ENCODE peak calls at places on chromosomes 3 and 15, in seven cellular contexts. A, L, O, H, W, E and P are unnamed samples.

GRCh38 chr3:14438929-14439328 is 36.5 kb downstream of the SLC6A6 start:
- DNase-seq in H (no peak), L (no peak), E (no peak), O (no peak), A (no peak), W (no peak), P (no peak)

GRCh38 chr3:54122802-54123537 is 618 bp downstream of the CACNA2D3 start:
- DNase-seq in E (peak), W (peak), A (no peak), L (no peak), H (no peak), O (no peak), P (no peak)

GRCh38 chr3:111989061-111989678 is 9.6 kb upstream of the TAGLN3 start:
- DNase-seq in H (peak), O (no peak), A (no peak), E (peak), W (no peak), L (peak), P (peak)

GRCh38 chr3:47782538-47783308 is 1.0 kb upstream of the SMARCC1 start:
- DNase-seq in W (no peak), H (peak), E (no peak), O (no peak), A (no peak), L (no peak), P (no peak)

GRCh38 chr15:41827290-41827879 is 507 bp upstream of the JMJD7 start:
- DNase-seq in W (peak), O (peak), L (no peak), H (peak), A (peak), E (peak), P (no peak)

GRCh38 chr15:86906406-86906805 is 826.7 kb downstream of the AGBL1 start:
- DNase-seq in W (no peak), H (peak), A (no peak), L (peak), O (no peak), E (no peak), P (no peak)

GRCh38 chr3:133988631-133989161 is 41.0 kb downstream of the SLCO2A1 start:
- DNase-seq in H (peak), E (peak), O (peak), A (no peak), W (no peak), L (no peak), P (no peak)

GRCh38 chr3:94269763-94270162 is 206.9 kb downstream of the NSUN3 start:
- DNase-seq in E (peak), O (no peak), W (no peak), H (peak), L (peak), A (no peak), P (no peak)

GRCh38 chr3:99659965-99660364 is 21.6 kb downstream of the COL8A1 start:
- DNase-seq in H (peak), E (no peak), O (no peak), A (no peak), W (no peak), L (peak), P (no peak)

GRCh38 chr15:79872358-79873017 is 24.3 kb downstream of the MTHFS start:
- DNase-seq in O (peak), L (peak), H (peak), W (no peak), A (no peak), E (peak), P (peak)
- H2BK120ac ChIP-seq in O (no peak), L (no peak), H (no peak), W (no peak), A (no peak), E (no peak), P (no peak)

GRCh38 chr3:33209357-33209756 is 9.3 kb downstream of the SUSD5 start:
- DNase-seq in O (no peak), A (no peak), L (no peak), H (no peak), W (no peak), E (no peak), P (no peak)

GRCh38 chr3:33218072-33218445 is 551 bp downstream of the SUSD5 start:
- DNase-seq in E (peak), O (no peak), W (no peak), A (peak), H (no peak), L (peak), P (no peak)

GRCh38 chr3:33215739-33216138 is 2.9 kb downstream of the SUSD5 start:
- DNase-seq in W (no peak), E (no peak), O (no peak), A (no peak), H (no peak), L (no peak), P (no peak)

GRCh38 chr3:33211444-33211843 is 7.2 kb downstream of the SUSD5 start:
- DNase-seq in E (no peak), W (no peak), H (no peak), O (no peak), A (no peak), L (peak), P (peak)

DNA sequence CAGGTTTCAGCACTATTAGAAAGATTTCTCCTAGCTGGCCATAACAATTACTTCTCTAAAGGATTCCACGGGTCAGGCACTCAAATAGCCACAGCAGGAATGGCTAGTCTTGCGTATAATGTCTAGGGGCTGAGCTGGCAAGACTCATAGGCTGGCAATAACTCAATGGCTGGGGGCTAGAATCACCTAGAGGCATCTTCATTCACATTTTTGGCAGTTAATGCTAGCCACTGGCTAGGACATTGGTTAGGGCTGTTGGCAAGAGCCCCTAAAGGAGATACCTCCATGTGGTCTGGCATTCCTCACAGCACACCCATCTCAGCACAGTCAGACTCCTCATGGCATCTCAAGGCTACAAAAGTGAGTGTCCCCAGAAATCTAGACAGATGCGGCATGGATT is 6.2 kb downstream of the SUSD5 start:
- DNase-seq in E (no peak), W (no peak), L (no peak), O (no peak), H (no peak), A (no peak), P (no peak)
- H2BK120ac ChIP-seq in E (no peak), W (no peak), L (no peak), O (no peak), H (no peak), A (no peak), P (no peak)

GRCh38 chr3:69831737-69832136 is 92.5 kb downstream of the MITF start:
- DNase-seq in H (no peak), E (no peak), A (no peak), O (no peak), L (no peak), W (no peak), P (no peak)
- H2BK120ac ChIP-seq in H (no peak), E (no peak), A (no peak), O (no peak), L (no peak), W (no peak), P (no peak)

GRCh38 chr3:128485283-128486156 is 7.5 kb downstream of the GATA2 start:
- DNase-seq in W (no peak), A (no peak), L (no peak), O (no peak), E (no peak), H (no peak), P (no peak)

GRCh38 chr3:128482857-128483656 is 9.9 kb downstream of the GATA2 start:
- DNase-seq in A (no peak), E (peak), L (peak), H (peak), W (no peak), O (peak), P (peak)

GRCh38 chr3:128482175-128482856 is 10.7 kb downstream of the GATA2 start:
- DNase-seq in O (no peak), H (no peak), L (peak), W (no peak), E (no peak), A (no peak), P (peak)

GRCh38 chr3:128484404-128485282 is 8.4 kb downstream of the GATA2 start:
- DNase-seq in L (no peak), O (peak), E (peak), A (no peak), W (no peak), H (peak), P (no peak)

GRCh38 chr3:128483657-128484403 is 9.2 kb downstream of the GATA2 start:
- DNase-seq in E (peak), H (no peak), A (no peak), L (peak), W (no peak), O (peak), P (no peak)
- H2BK120ac ChIP-seq in E (no peak), H (peak), A (peak), L (peak), W (no peak), O (no peak), P (peak)

GRCh38 chr3:5331567-5332269 is 144.2 kb downstream of the EDEM1 start:
- DNase-seq in O (no peak), L (no peak), H (no peak), A (no peak), W (no peak), E (no peak), P (no peak)
- H2BK120ac ChIP-seq in O (no peak), L (no peak), H (no peak), A (no peak), W (no peak), E (no peak), P (no peak)

DNA sequence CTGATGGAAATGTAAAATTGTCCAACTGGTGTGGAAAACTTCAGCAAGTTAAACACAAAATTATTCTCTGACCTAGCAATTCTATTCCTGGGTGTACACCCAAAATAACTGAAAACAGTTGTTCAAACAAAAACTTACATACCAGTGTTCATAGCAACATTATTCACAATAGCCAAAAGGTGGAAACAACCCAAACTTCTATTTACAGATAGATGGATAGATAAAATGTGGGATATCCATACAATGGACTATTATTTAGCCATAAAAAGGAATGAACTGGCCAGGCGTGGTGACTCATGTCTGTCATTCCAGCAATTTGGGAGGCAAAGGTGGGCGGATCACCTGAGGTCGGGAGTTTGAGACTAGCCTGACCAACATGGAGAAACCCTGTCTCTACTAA is 6.9 kb upstream of the VWA5B2 start:
- DNase-seq in L (no peak), A (no peak), E (no peak), O (no peak), H (peak), W (no peak), P (no peak)
- H2BK120ac ChIP-seq in L (no peak), A (no peak), E (no peak), O (no peak), H (no peak), W (no peak), P (no peak)

GRCh38 chr15:22891426-22892210 is 53.2 kb downstream of the NIPA2 start:
- DNase-seq in L (no peak), H (no peak), W (no peak), O (no peak), E (no peak), A (no peak), P (no peak)
- H2BK120ac ChIP-seq in L (no peak), H (no peak), W (no peak), O (no peak), E (no peak), A (no peak), P (no peak)

GRCh38 chr3:123390865-123391613 is 57.9 kb downstream of the ADCY5 start:
- DNase-seq in L (no peak), O (no peak), E (no peak), W (no peak), H (no peak), A (no peak), P (no peak)
- H2BK120ac ChIP-seq in L (no peak), O (no peak), E (no peak), W (no peak), H (no peak), A (no peak), P (no peak)

GRCh38 chr3:105869531-105869833 is 670 bp upstream of the CBLB start:
- DNase-seq in E (no peak), W (no peak), H (no peak), A (no peak), O (no peak), L (no peak), P (no peak)
- H2BK120ac ChIP-seq in E (no peak), W (no peak), H (no peak), A (no peak), O (no peak), L (no peak), P (peak)